ENCODE peak calls at places on chromosomes 13 and 19, in ten cellular contexts. L is neural crest cell, B is stomach, M is omental fat pad, H is astrocyte of the spinal cord, J is nephron progenitor cell, V is BE2C, N is GM06990, E is fibroblast of pulmonary artery, A is A549. R is an unnamed sample.

GRCh38 chr13:101691326-101691725 is 238.9 kb downstream of the ITGBL1 start:
- DNase-seq in B (no peak), H (no peak), N (no peak), L (no peak), E (no peak), M (no peak), A (no peak), V (no peak), J (no peak), R (no peak)

GRCh38 chr13:61410669-61411297 is 4.9 kb downstream of the PCDH20 start:
- DNase-seq in A (peak), V (no peak), E (peak), L (no peak), M (no peak), H (peak), N (no peak), J (no peak), B (no peak), R (no peak)

GRCh38 chr19:32233885-32234284 is 111.5 kb upstream of the ZNF507 start:
- DNase-seq in V (no peak), J (no peak), E (no peak), L (no peak), M (no peak), H (no peak), A (no peak), N (no peak), B (no peak), R (no peak)

GRCh38 chr19:42121036-42121621 is 11.1 kb downstream of the POU2F2 start:
- DNase-seq in J (no peak), A (no peak), H (no peak), L (no peak), E (no peak), N (no peak), V (no peak), M (no peak), B (no peak), R (no peak)

GRCh38 chr19:49793561-49793840 is 19.6 kb downstream of the FUZ start:
- DNase-seq in A (peak), N (no peak), J (no peak), L (no peak), B (no peak), M (no peak), H (no peak), E (no peak), V (peak), R (no peak)

GRCh38 chr13:75312884-75313520 is 169.0 kb downstream of the TBC1D4 start:
- DNase-seq in H (no peak), L (no peak), J (no peak), A (no peak), M (no peak), V (no peak), B (no peak), E (no peak), N (no peak), R (no peak)

GRCh38 chr19:45883881-45884681 is 1.9 kb downstream of the IRF2BP1 start:
- DNase-seq in N (no peak), B (peak), A (no peak), V (no peak), M (no peak), L (no peak), E (no peak), J (no peak), H (no peak), R (no peak)

GRCh38 chr13:28613562-28613961 is 45.4 kb upstream of the POMP start:
- DNase-seq in N (no peak), E (no peak), H (no peak), A (no peak), B (no peak), V (no peak), J (no peak), L (no peak), M (no peak), R (no peak)

GRCh38 chr13:20461481-20461859 is 64.2 kb downstream of the CRYL1 start:
- DNase-seq in M (no peak), L (no peak), V (no peak), E (peak), N (no peak), J (no peak), A (no peak), H (peak), B (no peak), R (peak)

GRCh38 chr19:43432866-43433673 is 18.4 kb downstream of the TEX101 start:
- DNase-seq in M (peak), B (peak), H (peak), L (peak), A (peak), E (peak), N (peak), J (peak), V (peak), R (no peak)

GRCh38 chr13:30448441-30448840 is 17.3 kb downstream of the HMGB1 start:
- DNase-seq in A (no peak), H (no peak), L (no peak), B (no peak), V (no peak), N (no peak), J (no peak), M (no peak), E (no peak), R (no peak)

GRCh38 chr19:2488942-2489731 is 13.2 kb downstream of the GADD45B start:
- DNase-seq in V (peak), H (peak), B (peak), L (no peak), M (no peak), J (peak), N (no peak), E (peak), A (peak), R (no peak)

DNA sequence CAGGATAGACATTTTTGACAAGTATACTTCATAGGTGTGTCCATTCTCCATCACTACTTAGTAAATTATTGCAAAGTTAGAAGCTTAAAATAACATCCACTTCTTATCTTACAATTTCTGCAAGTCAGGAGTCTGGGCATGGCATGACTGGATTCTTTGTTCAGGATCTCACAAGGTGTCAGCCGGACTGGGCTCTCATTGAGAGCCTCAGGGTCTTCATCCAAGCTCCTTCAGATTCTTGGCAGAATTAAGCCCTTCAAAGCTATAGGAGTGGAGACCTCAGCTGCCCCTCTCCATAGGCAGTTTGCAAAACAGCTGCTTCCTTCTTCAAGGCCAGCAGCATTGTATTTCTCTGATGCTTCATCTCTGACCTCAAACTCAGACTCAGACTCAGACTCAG is 9.1 kb upstream of the SIN3B start:
- DNase-seq in H (no peak), A (no peak), B (no peak), M (no peak), V (no peak), L (no peak), J (no peak), E (no peak), N (no peak), R (no peak)
- TF ChIP-seq CTCF in H (no peak), A (no peak), B (no peak), M (no peak), V (no peak), L (no peak), J (no peak), E (no peak), N (no peak), R (no peak)

GRCh38 chr13:102845289-102845629 is 573 bp upstream of the ERCC5 start:
- DNase-seq in M (no peak), E (no peak), L (no peak), V (no peak), A (no peak), N (no peak), J (no peak), B (no peak), H (no peak), R (no peak)

GRCh38 chr13:102848956-102849355 is 3.1 kb downstream of the ERCC5 start:
- DNase-seq in N (no peak), H (no peak), V (no peak), B (no peak), M (no peak), E (no peak), A (no peak), J (no peak), L (no peak), R (no peak)

GRCh38 chr13:102846261-102847015 is 606 bp downstream of the ERCC5 start:
- DNase-seq in B (peak), H (peak), A (peak), L (peak), J (peak), N (peak), E (peak), V (peak), M (no peak), R (no peak)

GRCh38 chr13:102847272-102848234 is 1.7 kb downstream of the ERCC5 start:
- DNase-seq in H (peak), L (no peak), V (no peak), N (peak), A (peak), B (no peak), J (no peak), M (no peak), E (peak), R (no peak)

GRCh38 chr13:102845630-102846260 is at the start of gene ERCC5:
- DNase-seq in E (peak), N (peak), L (peak), J (peak), A (peak), M (peak), B (peak), H (peak), V (peak), R (peak)
- TF ChIP-seq CTCF in E (no peak), N (no peak), L (no peak), J (no peak), A (no peak), M (no peak), B (no peak), H (no peak), V (no peak), R (no peak)

GRCh38 chr19:13806728-13807127 is 11.5 kb downstream of the ZSWIM4 start:
- DNase-seq in B (no peak), N (no peak), M (no peak), L (no peak), J (no peak), E (no peak), A (no peak), V (no peak), H (no peak), R (no peak)

GRCh38 chr19:13808856-13809255 is 13.6 kb downstream of the ZSWIM4 start:
- DNase-seq in E (no peak), A (no peak), H (no peak), M (no peak), L (no peak), J (no peak), N (no peak), B (no peak), V (no peak), R (no peak)

GRCh38 chr19:13803038-13803437 is 7.8 kb downstream of the ZSWIM4 start:
- DNase-seq in E (no peak), J (no peak), B (peak), L (no peak), M (no peak), N (no peak), A (no peak), H (no peak), V (no peak), R (no peak)

GRCh38 chr19:13807421-13808021 is 12.3 kb downstream of the ZSWIM4 start:
- DNase-seq in M (no peak), L (no peak), A (no peak), B (no peak), N (no peak), H (no peak), E (no peak), V (no peak), J (no peak), R (no peak)

GRCh38 chr19:13804830-13805683 is 9.8 kb downstream of the ZSWIM4 start:
- DNase-seq in A (no peak), H (no peak), M (no peak), N (no peak), V (peak), E (no peak), B (no peak), L (no peak), J (peak), R (no peak)
- TF ChIP-seq CTCF in A (no peak), H (peak), M (no peak), N (no peak), V (peak), E (peak), B (no peak), L (peak), J (peak), R (peak)

GRCh38 chr19:678791-679388 is 2.7 kb downstream of the FSTL3 start:
- DNase-seq in E (no peak), J (no peak), H (no peak), L (no peak), V (no peak), A (no peak), N (no peak), M (no peak), B (no peak), R (no peak)
- TF ChIP-seq CTCF in E (no peak), J (no peak), H (no peak), L (no peak), V (no peak), A (no peak), N (no peak), M (no peak), B (no peak), R (no peak)

GRCh38 chr19:19662344-19662743 is 1.1 kb downstream of the ATP13A1 start:
- DNase-seq in M (no peak), J (no peak), E (no peak), V (no peak), B (no peak), N (no peak), A (no peak), H (no peak), L (no peak), R (no peak)

GRCh38 chr19:19662866-19663291 is 597 bp downstream of the ATP13A1 start:
- DNase-seq in L (no peak), V (peak), H (no peak), M (no peak), B (no peak), E (no peak), A (no peak), J (no peak), N (no peak), R (no peak)

GRCh38 chr19:19661141-19661674 is 2.3 kb downstream of the ATP13A1 start:
- DNase-seq in N (no peak), J (no peak), M (no peak), B (no peak), H (no peak), E (no peak), V (no peak), L (no peak), A (no peak), R (no peak)

GRCh38 chr19:19661675-19662251 is 1.7 kb downstream of the ATP13A1 start:
- DNase-seq in H (no peak), N (peak), V (no peak), M (no peak), E (no peak), J (no peak), L (no peak), B (no peak), A (no peak), R (no peak)

DNA sequence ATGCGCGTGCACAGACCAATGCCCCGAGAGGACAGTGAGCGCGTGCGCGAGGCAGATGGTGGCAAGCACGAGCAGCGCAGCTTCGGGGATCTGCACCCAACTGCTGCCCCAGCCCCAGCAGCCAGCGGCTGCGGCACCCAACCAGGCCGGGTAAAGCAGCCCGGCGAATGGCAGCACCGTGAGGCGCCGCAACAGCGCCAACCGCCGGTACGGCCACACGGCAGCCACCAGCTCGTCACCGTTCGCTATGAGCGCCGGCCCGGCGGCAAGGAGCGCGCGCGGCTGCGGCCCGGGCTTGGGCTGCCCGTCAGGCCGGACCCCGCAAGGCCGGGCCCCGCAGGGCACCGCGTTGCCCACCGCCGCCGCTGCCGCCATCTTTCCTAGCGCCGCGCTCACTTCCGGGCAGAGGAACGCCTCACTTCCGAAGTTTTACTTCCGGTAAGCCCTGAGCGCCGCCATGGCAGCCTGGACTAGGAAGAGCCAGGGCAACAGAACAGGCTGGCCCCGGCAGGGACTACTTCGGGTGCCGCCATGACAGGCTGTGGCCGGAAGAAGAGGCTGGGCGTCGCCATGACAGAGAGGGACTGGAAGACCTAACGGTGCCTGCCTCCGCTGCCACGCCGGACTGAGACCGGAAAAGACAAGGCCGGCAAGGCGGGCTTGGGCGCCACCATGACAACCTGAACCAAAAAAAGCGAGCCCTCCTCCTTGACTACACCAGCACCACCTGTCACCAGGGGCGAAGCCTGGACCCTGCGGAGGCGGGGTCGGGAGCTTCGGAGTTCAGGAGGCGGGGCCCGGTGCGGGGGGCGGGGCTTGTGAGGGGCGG is at the start of gene ATP13A1:
- DNase-seq in B (peak), E (peak), M (peak), A (peak), J (peak), V (peak), L (peak), H (peak), N (peak), R (peak)
- TF ChIP-seq CTCF in B (no peak), E (no peak), M (no peak), A (peak), J (no peak), V (no peak), L (peak), H (peak), N (no peak), R (no peak)

GRCh38 chr13:110360598-110360997 is 53.5 kb downstream of the COL4A2 start:
- DNase-seq in H (no peak), B (no peak), M (no peak), N (no peak), V (peak), E (no peak), L (no peak), A (no peak), J (no peak), R (no peak)

GRCh38 chr13:110364081-110364480 is 57.0 kb downstream of the COL4A2 start:
- DNase-seq in J (no peak), L (no peak), N (no peak), A (no peak), B (no peak), M (no peak), E (no peak), V (no peak), H (no peak), R (no peak)

GRCh38 chr13:110365876-110366275 is 58.8 kb downstream of the COL4A2 start:
- DNase-seq in L (no peak), A (no peak), N (no peak), B (no peak), E (peak), H (no peak), J (no peak), M (no peak), V (no peak), R (no peak)

GRCh38 chr13:110361365-110361911 is 54.4 kb downstream of the COL4A2 start:
- DNase-seq in J (no peak), N (no peak), A (no peak), L (no peak), V (no peak), B (no peak), M (no peak), H (peak), E (peak), R (no peak)

GRCh38 chr13:110363009-110363408 is 55.9 kb downstream of the COL4A2 start:
- DNase-seq in L (no peak), H (no peak), J (no peak), V (peak), B (no peak), A (no peak), E (no peak), N (no peak), M (no peak), R (no peak)
- TF ChIP-seq CTCF in L (no peak), H (peak), J (no peak), V (peak), B (no peak), A (no peak), E (peak), N (peak), M (no peak), R (peak)

GRCh38 chr19:5354403-5354802 is 13.8 kb upstream of the PTPRS start:
- DNase-seq in E (peak), J (peak), M (no peak), L (peak), N (no peak), B (no peak), H (no peak), V (peak), A (peak), R (no peak)
- TF ChIP-seq CTCF in E (peak), J (peak), M (no peak), L (peak), N (peak), B (no peak), H (peak), V (peak), A (no peak), R (peak)